ENCODE peak calls at places on chromosomes 7 and 10, in nine cellular contexts. R is AG04450; P is NCI-H1092; V is Caki2; T is stimulated activated CD8-positive, alpha-beta memory T cell treated with anti-CD3 and anti-CD28 coated beads, Interleukin-2, amount 100 ng/mL, for 48 hours; W is LHCN-M2; A is neural crest cell; J is stimulated activated CD4-positive, alpha-beta T cell treated with anti-CD3 and anti-CD28 coated beads, Interleukin-1b, Interleukin-23, amount 100 ng/mL, for 1 hour; X is activated CD4-positive, alpha-beta T cell treated with anti-CD3 and anti-CD28 coated beads, Interleukin-2, amount 10 ng/mL, durations not matched to agents 7 days and 5 days. D is an unnamed sample.

GRCh38 chr7:98265841-98266271 is 13.8 kb upstream of the TECPR1 start:
- DNase-seq in R (no peak), P (no peak), V (peak; percentile 68), T (no peak), W (peak; percentile 83), A (no peak), J (no peak), X (no peak), D (no peak)

GRCh38 chr10:34809796-34810195 is 5.3 kb downstream of the PARD3 start:
- DNase-seq in R (no peak), P (no peak), V (no peak), T (no peak), W (no peak), A (no peak), J (no peak), X (no peak), D (no peak)

GRCh38 chr7:116097365-116098009 is 66.9 kb upstream of the TFEC start:
- DNase-seq in R (no peak), P (no peak), V (peak; percentile 57), T (no peak), W (peak; percentile 81), A (no peak), J (no peak), X (no peak), D (no peak)

GRCh38 chr7:98394377-98394836 is 6.5 kb downstream of the BAIAP2L1 start:
- DNase-seq in R (peak; percentile 55), P (no peak), V (peak; percentile 22), T (no peak), W (peak; percentile 99), A (no peak), J (no peak), X (no peak), D (no peak)

GRCh38 chr10:74706966-74707365 is 119.4 kb upstream of the KAT6B start:
- DNase-seq in R (no peak), P (no peak), V (no peak), T (no peak), W (no peak), A (no peak), J (no peak), X (no peak), D (no peak)

GRCh38 chr10:43221419-43222293 is 45.2 kb downstream of the RASGEF1A start:
- DNase-seq in R (no peak), P (no peak), V (no peak), T (no peak), W (no peak), A (no peak), J (no peak), X (no peak), D (no peak)

GRCh38 chr7:151550601-151551286 is 31.0 kb upstream of the RHEB start:
- DNase-seq in R (peak; percentile 79), P (no peak), V (peak; percentile 69), T (no peak), W (peak; percentile 80), A (no peak), J (no peak), X (no peak), D (peak; percentile 48)

GRCh38 chr7:115145512-115145911 is 223.6 kb downstream of the MDFIC start:
- DNase-seq in R (no peak), P (no peak), V (no peak), T (no peak), W (no peak), A (no peak), J (no peak), X (no peak), D (no peak)

GRCh38 chr7:140314571-140315480 is 83.5 kb downstream of the SLC37A3 start:
- DNase-seq in R (no peak), P (no peak), V (no peak), T (no peak), W (no peak), A (no peak), J (no peak), X (no peak), D (no peak)

GRCh38 chr7:152025937-152026890 is 740 bp downstream of the GALNT11 start:
- DNase-seq in R (no peak), P (no peak), V (no peak), T (no peak), W (peak; percentile 13), A (no peak), J (no peak), X (no peak), D (no peak)

GRCh38 chr10:43070121-43071085 is 6.5 kb upstream of the RET start:
- DNase-seq in R (no peak), P (no peak), V (no peak), T (no peak), W (no peak), A (no peak), J (no peak), X (no peak), D (no peak)

GRCh38 chr7:155291045-155291530 is 6.6 kb upstream of the INSIG1 start:
- DNase-seq in R (no peak), P (no peak), V (peak; percentile 78), T (peak; percentile 10), W (peak; percentile 87), A (no peak), J (no peak), X (no peak), D (peak; percentile 52)

GRCh38 chr10:24465899-24466615 is 257.1 kb downstream of the KIAA1217 start:
- DNase-seq in R (peak; percentile 79), P (no peak), V (peak; percentile 93), T (no peak), W (peak; percentile 94), A (no peak), J (no peak), X (peak; percentile 24), D (peak; percentile 70)

GRCh38 chr10:51430506-51430905 is 268.9 kb downstream of the CSTF2T start:
- DNase-seq in R (no peak), P (no peak), V (no peak), T (no peak), W (no peak), A (no peak), J (no peak), X (no peak), D (no peak)

GRCh38 chr10:22002531-22003110 is 909 bp downstream of the DNAJC1 start:
- DNase-seq in R (no peak), P (no peak), V (peak; percentile 34), T (no peak), W (peak; percentile 55), A (no peak), J (no peak), X (no peak), D (no peak)

GRCh38 chr7:122887198-122887597 is 938 bp upstream of the CADPS2 start:
- DNase-seq in R (no peak), P (peak; percentile 77), V (peak; percentile 59), T (no peak), W (peak; percentile 56), A (peak; percentile 41), J (no peak), X (no peak), D (peak; percentile 78)

GRCh38 chr7:4738711-4739527 is 36.5 kb upstream of the AP5Z1 start:
- DNase-seq in R (no peak), P (no peak), V (peak; percentile 67), T (no peak), W (peak; percentile 90), A (peak; percentile 11), J (no peak), X (peak; percentile 25), D (peak; percentile 36)

GRCh38 chr10:96352587-96352986 is 6.2 kb downstream of the OPALIN start:
- DNase-seq in R (no peak), P (no peak), V (no peak), T (no peak), W (no peak), A (no peak), J (no peak), X (no peak), D (no peak)

GRCh38 chr7:111438369-111439289 is 123.7 kb downstream of the IMMP2L start:
- DNase-seq in R (peak; percentile 47), P (no peak), V (no peak), T (no peak), W (peak; percentile 83), A (no peak), J (no peak), X (no peak), D (no peak)

GRCh38 chr7:6419310-6419773 is 28.4 kb downstream of the DAGLB start:
- DNase-seq in R (no peak), P (no peak), V (no peak), T (no peak), W (peak; percentile 77), A (no peak), J (no peak), X (no peak), D (no peak)

GRCh38 chr7:149415391-149416068 is 45.3 kb downstream of the ZNF777 start:
- DNase-seq in R (no peak), P (no peak), V (no peak), T (no peak), W (no peak), A (no peak), J (no peak), X (no peak), D (no peak)

GRCh38 chr10:43249962-43250624 is 16.8 kb downstream of the RASGEF1A start:
- DNase-seq in R (no peak), P (no peak), V (peak; percentile 14), T (no peak), W (no peak), A (no peak), J (no peak), X (peak; percentile 4), D (peak; percentile 26)

GRCh38 chr7:404782-405488 is 114.7 kb downstream of the PDGFA start:
- DNase-seq in R (no peak), P (no peak), V (no peak), T (no peak), W (no peak), A (no peak), J (no peak), X (no peak), D (peak; percentile 23)

GRCh38 chr7:47933229-47933628 is 15.0 kb downstream of the PKD1L1 start:
- DNase-seq in R (no peak), P (no peak), V (no peak), T (no peak), W (no peak), A (no peak), J (no peak), X (no peak), D (no peak)

GRCh38 chr7:105268056-105268455 is 120.7 kb downstream of the SRPK2 start:
- DNase-seq in R (peak; percentile 39), P (no peak), V (no peak), T (no peak), W (peak; percentile 74), A (no peak), J (no peak), X (no peak), D (no peak)

GRCh38 chr10:129505500-129506075 is 38.5 kb downstream of the MGMT start:
- DNase-seq in R (no peak), P (no peak), V (no peak), T (no peak), W (peak; percentile 20), A (no peak), J (no peak), X (no peak), D (no peak)

GRCh38 chr10:81116990-81117389 is 579.3 kb downstream of the SH2D4B start:
- DNase-seq in R (no peak), P (no peak), V (peak; percentile 14), T (no peak), W (no peak), A (no peak), J (no peak), X (no peak), D (no peak)

GRCh38 chr7:116731019-116731388 is 59.0 kb downstream of the MET start:
- DNase-seq in R (no peak), P (no peak), V (no peak), T (no peak), W (no peak), A (no peak), J (no peak), X (no peak), D (no peak)

GRCh38 chr7:40714338-40715052 is 579.7 kb downstream of the SUGCT start:
- DNase-seq in R (no peak), P (no peak), V (no peak), T (no peak), W (no peak), A (no peak), J (no peak), X (no peak), D (no peak)

GRCh38 chr10:124906551-124907001 is 35.3 kb upstream of the ZRANB1 start:
- DNase-seq in R (peak; percentile 75), P (no peak), V (no peak), T (no peak), W (peak; percentile 87), A (no peak), J (no peak), X (no peak), D (no peak)

D was measured in stomach.